ENCODE peak calls at places on chromosomes 13 and 19, in nine cellular contexts. Q, K, J, P, V, L, Z, C and Y are unnamed samples.

GRCh38 chr19:46442808-46443450 is 14.2 kb upstream of the PNMA8C start:
- DNase-seq in Z (peak; percentile 15), V (no peak), L (no peak), C (peak; percentile 40), J (peak; percentile 73), P (no peak), K (no peak), Q (peak; percentile 76), Y (no peak)

GRCh38 chr13:99827011-99827410 is 144.6 kb downstream of the ZIC5 start:
- DNase-seq in J (no peak), Z (no peak), Q (no peak), L (no peak), K (no peak), C (no peak), V (no peak), P (no peak), Y (no peak)

GRCh38 chr13:24265453-24265852 is 43.9 kb upstream of the C1QTNF9 start:
- DNase-seq in L (no peak), V (no peak), J (no peak), K (no peak), P (no peak), Z (no peak), C (no peak), Q (no peak), Y (no peak)

GRCh38 chr19:485583-486236 is 10.6 kb upstream of the MADCAM1 start:
- DNase-seq in K (no peak), V (no peak), P (no peak), Z (no peak), C (peak; percentile 61), L (no peak), Q (no peak), J (peak; percentile 63), Y (no peak)

GRCh38 chr19:2540646-2541454 is 64.9 kb downstream of the GADD45B start:
- DNase-seq in J (peak; percentile 83), Q (peak; percentile 92), P (peak; percentile 99), C (peak; percentile 94), K (no peak), V (peak; percentile 100), Z (peak; percentile 87), L (no peak), Y (peak; percentile 92)

GRCh38 chr19:42515241-42515832 is 12.9 kb downstream of the CEACAM1 start:
- DNase-seq in P (no peak), Q (no peak), L (no peak), C (no peak), J (no peak), K (no peak), V (no peak), Z (no peak), Y (no peak)

GRCh38 chr13:72204291-72204690 is 337.3 kb upstream of the DACH1 start:
- DNase-seq in P (no peak), K (no peak), V (no peak), C (no peak), Q (peak; percentile 70), Z (no peak), J (no peak), L (no peak), Y (no peak)

GRCh38 chr19:13718733-13719132 is 45.6 kb upstream of the MRI1 start:
- DNase-seq in L (no peak), Z (peak; percentile 37), V (peak; percentile 62), J (peak; percentile 32), K (no peak), P (peak; percentile 55), Q (peak; percentile 83), C (no peak), Y (no peak)

GRCh38 chr19:18145391-18145999 is 7.5 kb upstream of the PIK3R2 start:
- DNase-seq in L (no peak), Z (no peak), C (no peak), Q (no peak), K (no peak), J (no peak), V (no peak), P (no peak), Y (no peak)

GRCh38 chr19:50290011-50290410 is 39.2 kb downstream of the KCNC3 start:
- DNase-seq in C (no peak), P (peak; percentile 70), V (peak; percentile 33), L (no peak), Q (no peak), Z (no peak), J (no peak), K (no peak), Y (no peak)

GRCh38 chr19:47658431-47659383 is 49.8 kb downstream of the BICRA start:
- DNase-seq in L (no peak), K (no peak), C (no peak), Q (no peak), J (no peak), Z (no peak), V (no peak), P (no peak), Y (peak; percentile 30)
- H3K4me1 ChIP-seq in L (no peaks in the 10 kb centered on the region), K (no peaks in the 10 kb centered on the region), C (peaks cover 24% of the 10 kb centered on the region), Q (peaks cover 19% of the 10 kb centered on the region), J (peaks cover 13% of the 10 kb centered on the region), Z (peaks cover 54% of the 10 kb centered on the region), V (peaks cover 4% of the 10 kb centered on the region), P (peaks cover 13% of the 10 kb centered on the region), Y (peaks cover 25% of the 10 kb centered on the region)

GRCh38 chr19:38663156-38663651 is 15.8 kb downstream of the ACTN4 start:
- DNase-seq in J (no peak), L (no peak), Q (no peak), K (no peak), C (no peak), V (no peak), P (no peak), Z (no peak), Y (no peak)

GRCh38 chr19:38662508-38663155 is 15.2 kb downstream of the ACTN4 start:
- DNase-seq in C (no peak), V (no peak), K (no peak), Q (no peak), Z (no peak), J (no peak), P (no peak), L (no peak), Y (no peak)

GRCh38 chr19:38660724-38661123 is 13.3 kb downstream of the ACTN4 start:
- DNase-seq in J (no peak), P (no peak), Z (no peak), Q (no peak), L (no peak), C (no peak), K (no peak), V (no peak), Y (no peak)

GRCh38 chr19:38661166-38661565 is 13.7 kb downstream of the ACTN4 start:
- DNase-seq in P (no peak), Q (no peak), J (no peak), L (no peak), V (no peak), K (no peak), Z (no peak), C (no peak), Y (no peak)

GRCh38 chr19:38661996-38662395 is 14.5 kb downstream of the ACTN4 start:
- DNase-seq in Z (no peak), Q (no peak), J (peak; percentile 76), L (no peak), K (no peak), P (no peak), V (peak; percentile 68), C (no peak), Y (no peak)
- H3K4me1 ChIP-seq in Z (peaks cover 100% of the 10 kb centered on the region), Q (peaks cover 55% of the 10 kb centered on the region), J (peaks cover 100% of the 10 kb centered on the region), L (peaks cover 62% of the 10 kb centered on the region), K (peaks cover 94% of the 10 kb centered on the region), P (peaks cover 88% of the 10 kb centered on the region), V (peaks cover 40% of the 10 kb centered on the region), C (peaks cover 100% of the 10 kb centered on the region), Y (peaks cover 100% of the 10 kb centered on the region)

GRCh38 chr19:30318936-30319335 is 53.2 kb upstream of the ZNF536 start:
- DNase-seq in Z (no peak), Q (no peak), L (no peak), K (no peak), P (no peak), J (no peak), C (no peak), V (no peak), Y (no peak)
- H3K4me1 ChIP-seq in Z (no peaks in the 10 kb centered on the region), Q (no peaks in the 10 kb centered on the region), L (no peaks in the 10 kb centered on the region), K (no peaks in the 10 kb centered on the region), P (peaks cover 7% of the 10 kb centered on the region), J (no peaks in the 10 kb centered on the region), C (no peaks in the 10 kb centered on the region), V (no peaks in the 10 kb centered on the region), Y (no peaks in the 10 kb centered on the region)

DNA sequence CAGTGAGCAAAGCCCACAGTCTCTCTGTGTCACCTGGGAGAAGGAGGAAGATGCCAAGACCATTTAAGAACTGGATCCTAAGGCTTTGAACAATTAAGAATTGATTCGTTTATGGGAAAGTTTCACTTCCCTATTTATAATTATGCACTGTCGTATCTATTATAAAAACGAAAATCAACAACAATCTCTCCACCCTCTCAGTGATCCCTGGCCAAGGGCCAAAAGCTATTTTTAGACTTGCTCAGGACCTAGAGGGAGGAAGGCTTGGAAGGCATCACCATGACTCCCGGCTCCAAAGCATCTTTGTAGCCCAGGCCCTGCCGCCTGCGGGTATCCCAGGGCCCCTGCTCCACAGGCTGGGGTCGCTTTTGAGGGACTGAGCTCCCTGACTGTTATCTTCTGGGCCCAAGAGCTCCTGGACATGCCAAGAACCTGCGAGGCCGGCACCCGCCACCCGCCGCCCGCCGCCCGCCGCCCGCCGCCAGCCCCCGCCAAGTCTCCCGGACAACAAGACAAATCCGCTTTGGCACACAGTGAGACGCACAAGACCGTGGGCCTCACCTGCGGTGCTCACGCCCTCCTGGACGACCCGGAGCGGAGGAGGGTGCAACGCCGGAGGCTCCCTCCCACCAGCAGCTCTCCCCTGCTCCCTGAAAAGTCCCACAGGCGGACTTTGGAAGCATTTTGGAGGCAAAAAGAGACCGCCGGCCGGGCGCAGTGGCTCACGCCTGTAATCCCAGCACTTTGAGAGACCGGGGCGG is 1.2 kb downstream of the RHPN2 start:
- DNase-seq in Q (peak; percentile 33), Z (no peak), L (no peak), C (no peak), V (no peak), P (peak; percentile 41), K (no peak), J (peak; percentile 41), Y (peak; percentile 47)
- H3K4me1 ChIP-seq in Q (peaks cover 2% of the 10 kb centered on the region), Z (peaks cover 12% of the 10 kb centered on the region), L (peaks cover 3% of the 10 kb centered on the region), C (no peaks in the 10 kb centered on the region), V (no peaks in the 10 kb centered on the region), P (peaks cover 6% of the 10 kb centered on the region), K (peaks cover 17% of the 10 kb centered on the region), J (peaks cover 15% of the 10 kb centered on the region), Y (peaks cover 7% of the 10 kb centered on the region)

DNA sequence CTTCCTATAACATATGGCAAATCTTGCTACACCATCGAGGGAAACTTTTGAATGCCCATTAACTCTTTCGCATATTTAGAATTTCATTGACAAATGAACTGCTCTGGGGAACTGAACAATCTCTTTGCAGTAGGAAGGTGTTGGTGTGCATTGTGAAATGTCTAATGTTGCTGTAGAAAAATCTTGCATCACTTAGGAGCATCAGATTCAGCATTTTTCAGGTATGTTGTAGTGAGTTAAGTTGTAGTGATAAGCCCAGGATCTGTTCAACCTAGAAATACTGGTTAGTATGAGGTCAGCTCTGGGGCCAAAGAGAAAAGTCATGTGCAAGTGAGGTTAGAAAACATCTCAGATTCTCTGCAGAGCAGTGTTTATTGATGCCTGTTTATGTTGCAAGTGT is 4.1 kb downstream of the FRY start:
- DNase-seq in L (no peak), K (no peak), C (no peak), V (no peak), Z (no peak), J (no peak), Q (no peak), P (no peak), Y (no peak)
- H3K4me1 ChIP-seq in L (peaks cover 2% of the 10 kb centered on the region), K (no peaks in the 10 kb centered on the region), C (peaks cover 14% of the 10 kb centered on the region), V (no peaks in the 10 kb centered on the region), Z (peaks cover 69% of the 10 kb centered on the region), J (peaks cover 64% of the 10 kb centered on the region), Q (peaks cover 3% of the 10 kb centered on the region), P (peaks cover 16% of the 10 kb centered on the region), Y (peaks cover 23% of the 10 kb centered on the region)